ENCODE peak calls at places on chromosomes 3 and 15, in four cellular contexts. X is K562, Y is HepG2, R is GM12878. D is an unnamed sample.

GRCh38 chr3:52147804-52148203 is 6.4 kb downstream of the POC1A start:
- DNase-seq in X (no peak), Y (no peak), R (no peak), D (no peak)

GRCh38 chr3:33513262-33513863 is 73.2 kb upstream of the UBP1 start:
- DNase-seq in X (no peak), Y (no peak), R (no peak), D (no peak)

GRCh38 chr3:48565591-48566400 is 2.2 kb upstream of the UCN2 start:
- DNase-seq in X (no peak), Y (no peak), R (no peak), D (no peak)

GRCh38 chr3:17143893-17144664 is 259.3 kb downstream of the PLCL2 start:
- DNase-seq in X (no peak), Y (no peak), R (no peak), D (no peak)

GRCh38 chr15:52010633-52011595 is 8.1 kb upstream of the MAPK6 start:
- DNase-seq in X (no peak), Y (peak), R (peak), D (no peak)

GRCh38 chr3:52290596-52291507 is 3.2 kb downstream of the GLYCTK start:
- DNase-seq in X (no peak), Y (no peak), R (no peak), D (no peak)

GRCh38 chr3:67245545-67245944 is 247.4 kb downstream of the KBTBD8 start:
- DNase-seq in X (no peak), Y (no peak), R (no peak), D (no peak)

GRCh38 chr15:35506272-35506870 is 39.6 kb downstream of the DPH6 start:
- DNase-seq in X (no peak), Y (peak), R (no peak), D (no peak)

GRCh38 chr3:113070226-113071220 is 79.7 kb downstream of the GTPBP8 start:
- DNase-seq in X (no peak), Y (peak), R (no peak), D (no peak)

GRCh38 chr15:57334257-57334656 is 42.0 kb upstream of the CGNL1 start:
- DNase-seq in X (peak), Y (no peak), R (no peak), D (no peak)

GRCh38 chr3:126154391-126155279 is 25.8 kb downstream of the ALDH1L1 start:
- DNase-seq in X (no peak), Y (no peak), R (no peak), D (no peak)

GRCh38 chr3:122356402-122356801 is 26.6 kb downstream of the MIX23 start:
- DNase-seq in X (no peak), Y (peak), R (no peak), D (peak)

GRCh38 chr15:99633655-99634054 is 67.9 kb downstream of the MEF2A start:
- DNase-seq in X (no peak), Y (no peak), R (no peak), D (no peak)

GRCh38 chr3:10774129-10774670 is 41.8 kb upstream of the SLC6A11 start:
- DNase-seq in X (no peak), Y (no peak), R (no peak), D (no peak)

GRCh38 chr3:155995525-155996370 is 124.6 kb upstream of the KCNAB1 start:
- DNase-seq in X (peak), Y (peak), R (no peak), D (peak)

GRCh38 chr3:73552700-73553099 is 72.0 kb downstream of the PDZRN3 start:
- DNase-seq in X (no peak), Y (no peak), R (no peak), D (no peak)

GRCh38 chr15:65414841-65415621 is 7.7 kb downstream of the IGDCC4 start:
- DNase-seq in X (no peak), Y (peak), R (no peak), D (peak)

GRCh38 chr15:45664451-45664850 is 29.6 kb downstream of the SQOR start:
- DNase-seq in X (no peak), Y (no peak), R (no peak), D (no peak)

GRCh38 chr3:42660131-42660715 is 6.7 kb downstream of the ZBTB47 start:
- DNase-seq in X (no peak), Y (no peak), R (no peak), D (no peak)

GRCh38 chr3:49198161-49198560 is 26.8 kb downstream of the KLHDC8B start:
- DNase-seq in X (no peak), Y (no peak), R (no peak), D (no peak)

GRCh38 chr3:11661827-11662226 is 18.1 kb upstream of the VGLL4 start:
- DNase-seq in X (no peak), Y (no peak), R (no peak), D (no peak)

GRCh38 chr3:67947808-67948508 is 293.5 kb upstream of the SUCLG2 start:
- DNase-seq in X (no peak), Y (peak), R (no peak), D (no peak)

GRCh38 chr15:89383635-89384604 is 49.3 kb upstream of the POLG start:
- DNase-seq in X (peak), Y (no peak), R (no peak), D (peak)

GRCh38 chr15:47027322-47027946 is 689.9 kb upstream of the SEMA6D start:
- DNase-seq in X (no peak), Y (no peak), R (no peak), D (no peak)

GRCh38 chr3:126827121-126827520 is 123.1 kb downstream of the CHCHD6 start:
- DNase-seq in X (no peak), Y (no peak), R (no peak), D (no peak)

GRCh38 chr3:157512534-157512933 is 9.3 kb upstream of the VEPH1 start:
- DNase-seq in X (peak), Y (no peak), R (no peak), D (no peak)

GRCh38 chr15:65411470-65412071 is 11.2 kb downstream of the IGDCC4 start:
- DNase-seq in X (no peak), Y (no peak), R (no peak), D (no peak)

GRCh38 chr3:25433106-25433505 is 5.0 kb downstream of the RARB start:
- DNase-seq in X (no peak), Y (no peak), R (no peak), D (no peak)

GRCh38 chr3:140023616-140024530 is 88.9 kb downstream of the CLSTN2 start:
- DNase-seq in X (no peak), Y (no peak), R (no peak), D (no peak)

GRCh38 chr15:27884726-27885125 is 214.4 kb downstream of the OCA2 start:
- DNase-seq in X (no peak), Y (no peak), R (no peak), D (no peak)
- TF ChIP-seq BHLHE40 in X (no peak), Y (no peak), R (no peak), D (no peak)

DNA sequence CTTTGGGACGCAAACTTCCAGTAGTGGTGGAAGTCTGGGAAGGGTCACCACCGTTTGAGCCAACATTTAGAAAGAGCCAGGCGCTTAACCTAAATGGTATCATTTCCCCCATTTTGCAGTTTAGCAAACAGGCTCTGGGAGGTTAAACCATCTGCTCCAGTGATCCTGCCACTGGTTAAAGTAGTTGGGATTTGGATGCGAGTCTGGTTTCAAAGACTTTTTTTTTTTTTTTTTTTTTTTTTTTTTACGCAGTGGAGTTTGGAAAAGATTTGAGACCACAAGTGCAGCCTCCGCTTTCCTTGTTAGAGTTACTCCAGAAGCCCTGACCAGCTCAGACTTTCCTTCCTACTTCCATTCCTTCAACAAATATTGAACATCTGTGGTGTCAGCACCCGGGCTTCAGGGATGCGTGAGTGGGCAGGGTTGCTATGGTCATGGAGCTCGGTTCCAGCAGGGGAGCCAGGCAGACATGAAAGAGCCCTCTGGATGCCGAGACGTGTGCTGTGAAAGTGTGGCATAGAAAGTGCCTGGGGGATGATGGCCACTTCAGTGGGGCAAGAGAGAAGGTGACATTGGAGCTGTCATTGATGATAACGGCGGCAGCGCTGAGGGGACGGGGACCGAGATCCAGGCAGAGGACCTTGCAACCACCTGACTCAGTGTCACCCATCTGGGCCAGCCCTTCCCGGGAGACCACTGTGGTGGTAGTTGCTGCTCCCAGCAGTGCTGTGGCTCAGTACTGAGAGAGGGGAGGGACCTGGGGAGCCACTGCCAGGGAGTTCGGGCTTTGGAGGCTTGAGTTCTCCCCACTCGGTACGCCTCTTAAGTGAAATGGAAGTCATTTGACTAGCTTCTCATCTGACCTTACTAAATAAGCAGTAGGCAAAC is 1.1 kb upstream of the RNU6-1 start:
- DNase-seq in X (no peak), Y (peak), R (no peak), D (no peak)
- TF ChIP-seq FOXK2 in X (no peak), Y (no peak), R (no peak), D (no peak)

GRCh38 chr3:133750201-133750748 is 4.1 kb downstream of the TF start:
- DNase-seq in X (no peak), Y (no peak), R (no peak), D (no peak)
- TF ChIP-seq TARDBP in X (no peak), Y (no peak), R (no peak), D (no peak)

DNA sequence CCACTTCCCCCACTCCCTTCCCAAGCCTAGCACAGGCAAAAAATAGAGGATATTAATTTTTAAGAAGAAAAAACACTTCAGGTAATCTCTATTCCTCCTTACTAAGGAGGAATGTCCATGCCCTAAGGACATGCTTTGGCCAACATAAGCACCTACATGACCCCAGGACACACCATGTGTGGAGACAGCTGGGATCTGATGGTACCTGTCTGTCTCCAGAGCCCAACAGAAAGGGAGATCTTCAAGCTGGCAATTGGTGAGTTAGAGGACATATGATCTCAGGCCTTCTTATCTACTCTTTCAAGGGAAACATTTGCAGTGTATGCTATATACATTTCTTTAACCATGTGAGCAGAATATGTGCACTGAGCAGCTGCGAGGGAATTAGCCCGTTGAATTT is 7.0 kb downstream of the TM4SF4 start:
- DNase-seq in X (no peak), Y (no peak), R (no peak), D (no peak)
- TF ChIP-seq BHLHE40 in X (no peak), Y (no peak), R (no peak), D (no peak)